ENCODE peak calls at places on chromosomes 1 and 21, in seven cellular contexts. S is GM23338; H is uterus; A is CD8-positive, alpha-beta memory T cell; J is OCI-LY7; B is CD8-positive, alpha-beta T cell; K is right lobe of liver. N is an unnamed sample.

GRCh38 chr1:226420860-226421259 is 13.0 kb upstream of the PARP1 start:
- DNase-seq in B (no peak), J (no peak), H (no peak), K (no peak), A (no peak), S (no peak), N (no peak)

GRCh38 chr1:227793948-227794812 is 21.3 kb upstream of the PRSS38 start:
- DNase-seq in H (peak; percentile 83), A (no peak), K (peak; percentile 74), S (peak; percentile 84), B (no peak), J (no peak), N (peak; percentile 69)

GRCh38 chr1:168145184-168146159 is 8.7 kb upstream of the GPR161 start:
- DNase-seq in S (peak; percentile 96), H (peak; percentile 87), K (peak; percentile 85), B (peak; percentile 72), A (peak; percentile 68), J (peak; percentile 86), N (peak; percentile 86)

GRCh38 chr21:32768530-32768929 is 3.0 kb downstream of the PAXBP1 start:
- DNase-seq in H (no peak), K (no peak), B (no peak), S (no peak), J (no peak), A (no peak), N (no peak)

GRCh38 chr1:44941424-44942324 is 44.7 kb downstream of the EIF2B3 start:
- DNase-seq in S (no peak), B (no peak), K (no peak), H (no peak), J (no peak), A (no peak), N (no peak)

GRCh38 chr1:6588893-6589481 is 9.2 kb downstream of the ZBTB48 start:
- DNase-seq in B (no peak), J (no peak), K (no peak), S (no peak), A (no peak), H (no peak), N (no peak)

GRCh38 chr21:16418211-16418610 is 688.4 kb downstream of the USP25 start:
- DNase-seq in H (no peak), B (no peak), J (no peak), S (no peak), A (no peak), K (no peak), N (no peak)

GRCh38 chr1:19011832-19012231 is 55.4 kb upstream of the IFFO2 start:
- DNase-seq in A (no peak), K (no peak), S (no peak), H (no peak), B (no peak), J (no peak), N (no peak)

GRCh38 chr1:246631426-246631825 is 65.2 kb downstream of the CNST start:
- DNase-seq in H (no peak), K (no peak), J (no peak), A (no peak), S (no peak), B (no peak), N (no peak)

GRCh38 chr1:72649974-72650373 is 367.6 kb upstream of the NEGR1 start:
- DNase-seq in A (no peak), K (no peak), J (no peak), H (no peak), B (no peak), S (no peak), N (no peak)

GRCh38 chr21:39669976-39670671 is 57.4 kb downstream of the B3GALT5 start:
- DNase-seq in S (no peak), A (no peak), H (no peak), J (no peak), K (no peak), B (no peak), N (no peak)

GRCh38 chr1:109623601-109624161 is 4.0 kb downstream of the AMPD2 start:
- DNase-seq in J (no peak), H (no peak), K (no peak), B (no peak), S (no peak), A (no peak), N (peak; percentile 10)

GRCh38 chr1:202149566-202149965 is 5.0 kb upstream of the ARL8A start:
- DNase-seq in B (no peak), A (no peak), K (no peak), J (no peak), S (no peak), H (no peak), N (no peak)

GRCh38 chr1:11473635-11474034 is 5.3 kb upstream of the DISP3 start:
- DNase-seq in H (no peak), A (no peak), S (peak; percentile 80), J (peak; percentile 23), K (no peak), B (no peak), N (no peak)

GRCh38 chr1:203629509-203630082 is 3.0 kb downstream of the ATP2B4 start:
- DNase-seq in K (peak; percentile 51), H (peak; percentile 73), B (peak; percentile 18), J (peak; percentile 59), A (peak; percentile 53), S (peak; percentile 74), N (peak; percentile 60)

GRCh38 chr1:224707849-224708725 is 92.0 kb downstream of the CNIH3 start:
- DNase-seq in S (no peak), A (no peak), K (peak; percentile 49), B (no peak), J (no peak), H (peak; percentile 45), N (no peak)

GRCh38 chr21:32330784-32331311 is 32.2 kb downstream of the MRAP start:
- DNase-seq in B (no peak), S (no peak), K (no peak), J (no peak), H (no peak), A (no peak), N (no peak)

GRCh38 chr21:26849428-26850115 is 4.4 kb upstream of the ADAMTS1 start:
- DNase-seq in S (peak; percentile 81), A (no peak), K (no peak), H (no peak), B (no peak), J (peak; percentile 61), N (peak; percentile 64)

GRCh38 chr1:55062801-55063561 is 23.6 kb downstream of the PCSK9 start:
- DNase-seq in H (no peak), K (no peak), A (no peak), B (no peak), J (no peak), S (no peak), N (no peak)

GRCh38 chr21:8993943-8994639 is 1527.3 kb upstream of the TPTE start:
- DNase-seq in J (no peak), S (peak; percentile 68), A (no peak), B (no peak), K (no peak), H (no peak), N (peak; percentile 55)

GRCh38 chr1:62218603-62219002 is 24.0 kb downstream of the L1TD1 start:
- DNase-seq in B (no peak), H (no peak), J (no peak), S (no peak), A (no peak), K (no peak), N (no peak)

GRCh38 chr1:150566589-150567340 is 12.6 kb downstream of the MCL1 start:
- DNase-seq in S (no peak), A (no peak), B (no peak), H (no peak), K (no peak), J (no peak), N (no peak)

GRCh38 chr1:111406325-111406768 is 21.2 kb downstream of the OVGP1 start:
- DNase-seq in A (peak; percentile 59), B (no peak), S (peak; percentile 17), K (peak; percentile 33), J (peak; percentile 97), H (peak; percentile 27), N (no peak)

GRCh38 chr1:20697560-20697959 is 20.2 kb downstream of the KIF17 start:
- DNase-seq in A (no peak), J (no peak), S (no peak), H (no peak), B (no peak), K (no peak), N (no peak)

GRCh38 chr1:156383023-156383422 is 14.0 kb downstream of the RHBG start:
- DNase-seq in B (peak; percentile 23), H (peak; percentile 27), J (peak; percentile 71), A (peak; percentile 40), S (peak; percentile 94), K (peak; percentile 63), N (peak; percentile 89)

GRCh38 chr1:8782955-8783354 is 34.5 kb downstream of the RERE start:
- DNase-seq in A (no peak), B (no peak), S (no peak), J (no peak), H (no peak), K (no peak), N (no peak)
- H3K4me1 ChIP-seq in A (no peaks in the 10 kb centered on the region), B (no peaks in the 10 kb centered on the region), S (peaks cover 26% of the 10 kb centered on the region), J (peaks cover 82% of the 10 kb centered on the region), H (no peaks in the 10 kb centered on the region), K (peaks cover 16% of the 10 kb centered on the region), N (no peaks in the 10 kb centered on the region)

GRCh38 chr1:40986328-40986783 is 6.9 kb downstream of the CTPS1 start:
- DNase-seq in K (no peak), J (no peak), A (no peak), H (no peak), B (no peak), S (no peak), N (no peak)

GRCh38 chr1:40986929-40987328 is 7.4 kb downstream of the CTPS1 start:
- DNase-seq in S (no peak), H (no peak), K (no peak), A (no peak), J (no peak), B (no peak), N (no peak)

GRCh38 chr1:40987439-40988276 is 8.2 kb downstream of the CTPS1 start:
- DNase-seq in J (no peak), B (no peak), K (peak; percentile 32), H (no peak), A (no peak), S (no peak), N (no peak)

GRCh38 chr1:40989066-40989465 is 9.6 kb downstream of the CTPS1 start:
- DNase-seq in H (no peak), S (no peak), A (no peak), K (no peak), J (no peak), B (no peak), N (no peak)

GRCh38 chr1:40988280-40988679 is 8.8 kb downstream of the CTPS1 start:
- DNase-seq in H (no peak), K (no peak), S (no peak), B (no peak), J (no peak), A (no peak), N (no peak)
- H3K36me3 ChIP-seq in H (no peaks in the 10 kb centered on the region), K (peaks cover 12% of the 10 kb centered on the region), S (peaks cover 81% of the 10 kb centered on the region), B (peaks cover 75% of the 10 kb centered on the region), J (peaks cover 100% of the 10 kb centered on the region), A (peaks cover 65% of the 10 kb centered on the region), N (peaks cover 71% of the 10 kb centered on the region)

GRCh38 chr1:32186491-32186890 is 7.0 kb downstream of the TXLNA start:
- DNase-seq in A (no peak), K (no peak), H (no peak), B (no peak), S (no peak), J (no peak), N (no peak)
- H3K4me1 ChIP-seq in A (peaks cover 8% of the 10 kb centered on the region), K (peaks cover 5% of the 10 kb centered on the region), H (peaks cover 8% of the 10 kb centered on the region), B (peaks cover 4% of the 10 kb centered on the region), S (peaks cover 4% of the 10 kb centered on the region), J (peaks cover 29% of the 10 kb centered on the region), N (no peaks in the 10 kb centered on the region)

GRCh38 chr1:51784997-51785421 is 93.5 kb downstream of the NRDC start:
- DNase-seq in K (no peak), A (no peak), H (no peak), B (no peak), J (no peak), S (no peak), N (no peak)
- H3K36me3 ChIP-seq in K (peaks cover 82% of the 10 kb centered on the region), A (peaks cover 50% of the 10 kb centered on the region), H (no peaks in the 10 kb centered on the region), B (peaks cover 50% of the 10 kb centered on the region), J (peaks cover 97% of the 10 kb centered on the region), S (peaks cover 51% of the 10 kb centered on the region), N (peaks cover 18% of the 10 kb centered on the region)

GRCh38 chr1:159921700-159922498 is 3.4 kb downstream of the TAGLN2 start:
- DNase-seq in B (no peak), H (peak; percentile 52), K (peak; percentile 42), A (peak; percentile 45), S (no peak), J (no peak), N (peak; percentile 43)
- H3K4me1 ChIP-seq in B (peaks cover 40% of the 10 kb centered on the region), H (no peaks in the 10 kb centered on the region), K (peaks cover 25% of the 10 kb centered on the region), A (peaks cover 44% of the 10 kb centered on the region), S (peaks cover 19% of the 10 kb centered on the region), J (peaks cover 43% of the 10 kb centered on the region), N (peaks cover 16% of the 10 kb centered on the region)

N was measured in BE2C.